ENCODE peak calls at places on chromosomes 13 and 19, in four cellular contexts. One of them, this sample, is unnamed.
A peak's percentile ranks its signal among the peaks of the same experiment; 100 is the strongest.

GRCh38 chr13:30429721-30430694 is 7.7 kb downstream of the UBE2L5 start:
- DNase-seq in Peyer's patch: no peak
- DNase-seq in endothelial cell: no peak
- DNase-seq in neural progenitor cell: no peak
- DNase-seq in this sample: no peak

GRCh38 chr19:1408300-1409203 is 1.2 kb downstream of the DAZAP1 start:
- DNase-seq in Peyer's patch: peak; percentile 39
- DNase-seq in endothelial cell: peak; percentile 58
- DNase-seq in neural progenitor cell: peak; percentile 70
- DNase-seq in this sample: peak; percentile 68

GRCh38 chr13:76837811-76838210 is 48.4 kb downstream of the KCTD12 start:
- DNase-seq in Peyer's patch: no peak
- DNase-seq in endothelial cell: no peak
- DNase-seq in neural progenitor cell: no peak
- DNase-seq in this sample: no peak

GRCh38 chr19:48631254-48631653 is 5.9 kb downstream of the DBP start:
- DNase-seq in Peyer's patch: no peak
- DNase-seq in endothelial cell: no peak
- DNase-seq in neural progenitor cell: no peak
- DNase-seq in this sample: no peak

GRCh38 chr19:44749318-44749717 is 810 bp downstream of the BCL3 start:
- DNase-seq in Peyer's patch: no peak
- DNase-seq in endothelial cell: no peak
- DNase-seq in neural progenitor cell: no peak
- DNase-seq in this sample: no peak

GRCh38 chr13:48066310-48066989 is 28.5 kb downstream of the MED4 start:
- DNase-seq in Peyer's patch: no peak
- DNase-seq in endothelial cell: no peak
- DNase-seq in neural progenitor cell: no peak
- DNase-seq in this sample: no peak

GRCh38 chr13:41610426-41610825 is 153.1 kb downstream of the RGCC start:
- DNase-seq in Peyer's patch: no peak
- DNase-seq in endothelial cell: no peak
- DNase-seq in neural progenitor cell: no peak
- DNase-seq in this sample: no peak

GRCh38 chr13:25678398-25678797 is 306.6 kb downstream of the ATP8A2 start:
- DNase-seq in Peyer's patch: no peak
- DNase-seq in endothelial cell: no peak
- DNase-seq in neural progenitor cell: no peak
- DNase-seq in this sample: no peak

GRCh38 chr13:94006271-94006670 is 473.2 kb downstream of the DCT start:
- DNase-seq in Peyer's patch: no peak
- DNase-seq in endothelial cell: no peak
- DNase-seq in neural progenitor cell: no peak
- DNase-seq in this sample: no peak

GRCh38 chr19:53810891-53811290 is 13.2 kb downstream of the NLRP12 start:
- DNase-seq in Peyer's patch: no peak
- DNase-seq in endothelial cell: no peak
- DNase-seq in neural progenitor cell: no peak
- DNase-seq in this sample: no peak

GRCh38 chr19:53812335-53812734 is 11.8 kb downstream of the NLRP12 start:
- DNase-seq in Peyer's patch: no peak
- DNase-seq in endothelial cell: no peak
- DNase-seq in neural progenitor cell: peak; percentile 41
- DNase-seq in this sample: no peak

GRCh38 chr19:53808710-53809125 is 15.4 kb downstream of the NLRP12 start:
- DNase-seq in Peyer's patch: no peak
- DNase-seq in endothelial cell: peak; percentile 40
- DNase-seq in neural progenitor cell: peak; percentile 68
- DNase-seq in this sample: no peak

GRCh38 chr19:53810187-53810546 is 13.9 kb downstream of the NLRP12 start:
- DNase-seq in Peyer's patch: no peak
- DNase-seq in endothelial cell: no peak
- DNase-seq in neural progenitor cell: no peak
- DNase-seq in this sample: no peak

GRCh38 chr19:53809518-53810186 is 14.5 kb downstream of the NLRP12 start:
- DNase-seq in Peyer's patch: no peak
- DNase-seq in endothelial cell: peak; percentile 36
- DNase-seq in neural progenitor cell: peak; percentile 50
- DNase-seq in this sample: no peak
- TF ChIP-seq CTCF in Peyer's patch: no peak
- TF ChIP-seq CTCF in endothelial cell: peak; percentile 59
- TF ChIP-seq CTCF in neural progenitor cell: peak; percentile 50
- TF ChIP-seq CTCF in this sample: no peak

DNA sequence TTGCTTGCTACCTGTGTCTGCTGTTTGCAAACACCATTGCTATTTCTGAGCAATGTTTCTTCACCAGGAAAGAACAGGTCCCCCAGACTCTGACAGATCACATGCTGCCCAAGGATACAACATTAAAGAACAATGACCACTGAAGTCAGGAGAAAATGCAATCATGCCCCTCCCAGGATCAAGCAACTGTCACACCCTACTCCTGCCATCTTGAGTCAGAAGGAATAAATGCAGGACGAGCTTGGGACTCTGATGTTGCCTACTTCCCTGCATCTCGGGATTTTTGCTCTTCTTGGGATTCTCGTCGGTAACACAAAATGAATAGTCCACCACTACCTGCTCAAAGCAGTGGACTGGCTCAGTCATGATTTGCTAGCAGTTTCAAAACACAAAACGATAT is 490.6 kb downstream of the COG6 start:
- DNase-seq in Peyer's patch: no peak
- DNase-seq in endothelial cell: no peak
- DNase-seq in neural progenitor cell: peak; percentile 26
- DNase-seq in this sample: no peak
- TF ChIP-seq CTCF in Peyer's patch: no peak
- TF ChIP-seq CTCF in endothelial cell: no peak
- TF ChIP-seq CTCF in neural progenitor cell: peak; percentile 27
- TF ChIP-seq CTCF in this sample: no peak

DNA sequence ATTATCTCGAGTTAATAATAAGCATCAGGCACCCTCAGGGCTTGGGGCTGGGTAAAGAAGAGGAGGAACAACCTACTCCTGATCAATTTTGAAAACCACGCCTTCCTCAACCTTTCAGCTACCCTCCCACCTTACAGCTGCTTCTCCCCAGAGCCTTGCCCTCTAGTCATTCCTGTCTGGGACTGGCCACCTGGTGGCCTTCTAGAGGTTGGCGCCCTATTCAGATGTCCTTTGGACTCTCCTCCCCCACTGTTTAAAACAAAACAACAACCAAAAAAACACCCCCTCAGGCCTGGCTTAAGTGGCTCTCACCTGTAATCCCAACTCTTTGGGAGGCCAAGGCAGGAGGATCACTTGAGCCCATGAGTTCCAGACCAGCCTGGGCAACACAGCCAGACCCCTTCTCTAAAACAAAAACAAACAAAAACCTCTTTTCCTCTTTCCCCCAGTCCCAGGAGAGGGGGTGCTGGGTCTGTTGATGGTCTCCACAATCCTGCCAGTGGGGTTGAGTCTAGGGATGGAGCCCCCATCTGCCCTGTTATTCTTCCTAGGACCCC is 62.3 kb downstream of the CCDC70 start:
- DNase-seq in Peyer's patch: no peak
- DNase-seq in endothelial cell: peak; percentile 35
- DNase-seq in neural progenitor cell: peak; percentile 20
- DNase-seq in this sample: no peak
- TF ChIP-seq CTCF in Peyer's patch: no peak
- TF ChIP-seq CTCF in endothelial cell: peak; percentile 59
- TF ChIP-seq CTCF in neural progenitor cell: peak; percentile 39
- TF ChIP-seq CTCF in this sample: no peak

GRCh38 chr13:37602743-37603381 is 4.3 kb upstream of the POSTN start:
- DNase-seq in Peyer's patch: no peak
- DNase-seq in endothelial cell: no peak
- DNase-seq in neural progenitor cell: no peak
- DNase-seq in this sample: no peak
- TF ChIP-seq CTCF in Peyer's patch: no peak
- TF ChIP-seq CTCF in endothelial cell: peak; percentile 65
- TF ChIP-seq CTCF in neural progenitor cell: peak; percentile 66
- TF ChIP-seq CTCF in this sample: no peak

GRCh38 chr19:41921280-41922219 is 6.7 kb downstream of the ERFL start:
- DNase-seq in Peyer's patch: no peak
- DNase-seq in endothelial cell: no peak
- DNase-seq in neural progenitor cell: no peak
- DNase-seq in this sample: no peak
- TF ChIP-seq CTCF in Peyer's patch: no peak
- TF ChIP-seq CTCF in endothelial cell: no peak
- TF ChIP-seq CTCF in neural progenitor cell: no peak
- TF ChIP-seq CTCF in this sample: no peak

DNA sequence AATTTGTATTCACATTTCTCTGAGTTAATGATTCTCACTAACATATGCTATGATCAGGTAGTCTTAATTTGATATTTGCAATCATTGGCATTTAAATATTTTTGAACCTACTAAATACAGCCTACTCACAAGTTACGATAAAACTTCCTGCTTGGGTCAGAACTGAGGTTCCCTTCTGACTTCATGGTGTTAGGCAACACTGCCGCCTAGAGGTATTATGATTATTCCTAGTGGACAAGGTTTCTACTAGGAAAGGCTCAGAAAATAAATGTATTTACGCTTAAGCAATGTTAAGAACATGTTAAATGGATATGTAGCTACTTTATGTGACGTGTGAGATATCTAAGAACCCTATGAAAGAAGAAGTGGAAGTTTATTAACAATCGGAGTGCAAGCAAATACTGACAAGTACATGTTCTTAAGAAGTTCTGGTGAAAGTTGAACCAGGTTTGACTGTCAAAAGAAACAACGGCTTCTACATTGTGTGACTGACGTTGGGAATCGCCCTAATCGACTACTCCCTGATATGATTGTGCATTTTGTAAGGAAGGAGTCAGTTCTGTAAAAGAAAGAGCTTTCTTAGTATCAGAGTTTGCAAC is 1395.8 kb downstream of the SLITRK5 start:
- DNase-seq in Peyer's patch: no peak
- DNase-seq in endothelial cell: peak; percentile 56
- DNase-seq in neural progenitor cell: peak; percentile 75
- DNase-seq in this sample: peak; percentile 5
- TF ChIP-seq CTCF in Peyer's patch: no peak
- TF ChIP-seq CTCF in endothelial cell: peak; percentile 60
- TF ChIP-seq CTCF in neural progenitor cell: peak; percentile 71
- TF ChIP-seq CTCF in this sample: no peak

GRCh38 chr19:14023404-14024235 is 4.3 kb upstream of the RLN3 start:
- DNase-seq in Peyer's patch: no peak
- DNase-seq in endothelial cell: peak; percentile 66
- DNase-seq in neural progenitor cell: peak; percentile 74
- DNase-seq in this sample: peak; percentile 37
- TF ChIP-seq CTCF in Peyer's patch: peak; percentile 2
- TF ChIP-seq CTCF in endothelial cell: peak; percentile 55
- TF ChIP-seq CTCF in neural progenitor cell: peak; percentile 66
- TF ChIP-seq CTCF in this sample: no peak

This sample was measured in GM20000.